ENCODE peak calls at places on chromosomes 6 and 20, in six cellular contexts. One of them, this sample, is unnamed.

GRCh38 chr6:41524634-41525011 is 21.6 kb upstream of the FOXP4 start:
- DNase-seq in HepG2: peak
- DNase-seq in endothelial cell of umbilical vein: no peak
- DNase-seq in GM12878: no peak
- DNase-seq in A549: no peak
- DNase-seq in K562: no peak
- DNase-seq in this sample: no peak

GRCh38 chr20:38726849-38727601 is 2.7 kb downstream of the SLC32A1 start:
- DNase-seq in GM12878: no peak
- DNase-seq in K562: peak
- DNase-seq in endothelial cell of umbilical vein: peak
- DNase-seq in A549: no peak
- DNase-seq in HepG2: peak
- DNase-seq in this sample: peak

GRCh38 chr6:77015350-77015749 is 447.9 kb downstream of the HTR1B start:
- DNase-seq in A549: no peak
- DNase-seq in HepG2: no peak
- DNase-seq in endothelial cell of umbilical vein: peak
- DNase-seq in K562: no peak
- DNase-seq in GM12878: no peak
- DNase-seq in this sample: no peak

GRCh38 chr6:136225496-136225895 is 24.6 kb downstream of the MTFR2 start:
- DNase-seq in A549: peak
- DNase-seq in K562: peak
- DNase-seq in endothelial cell of umbilical vein: no peak
- DNase-seq in HepG2: no peak
- DNase-seq in GM12878: no peak
- DNase-seq in this sample: peak

GRCh38 chr6:72246926-72247325 is 360.6 kb downstream of the RIMS1 start:
- DNase-seq in K562: peak
- DNase-seq in A549: peak
- DNase-seq in endothelial cell of umbilical vein: no peak
- DNase-seq in HepG2: peak
- DNase-seq in GM12878: no peak
- DNase-seq in this sample: peak

GRCh38 chr6:129842137-129842536 is 19.0 kb downstream of the TMEM244 start:
- DNase-seq in endothelial cell of umbilical vein: no peak
- DNase-seq in A549: no peak
- DNase-seq in K562: no peak
- DNase-seq in HepG2: no peak
- DNase-seq in GM12878: no peak
- DNase-seq in this sample: no peak

GRCh38 chr6:151060742-151061100 is 179.0 kb upstream of the AKAP12 start:
- DNase-seq in A549: no peak
- DNase-seq in K562: no peak
- DNase-seq in HepG2: no peak
- DNase-seq in endothelial cell of umbilical vein: no peak
- DNase-seq in GM12878: no peak
- DNase-seq in this sample: no peak

GRCh38 chr6:125421853-125422252 is 120.1 kb upstream of the HDDC2 start:
- DNase-seq in A549: peak
- DNase-seq in endothelial cell of umbilical vein: peak
- DNase-seq in K562: peak
- DNase-seq in HepG2: no peak
- DNase-seq in GM12878: no peak
- DNase-seq in this sample: no peak

GRCh38 chr6:127022297-127022696 is 96.2 kb upstream of the RSPO3 start:
- DNase-seq in A549: no peak
- DNase-seq in K562: no peak
- DNase-seq in GM12878: no peak
- DNase-seq in endothelial cell of umbilical vein: no peak
- DNase-seq in HepG2: peak
- DNase-seq in this sample: no peak

GRCh38 chr6:126176266-126176665 is 163.6 kb upstream of the CENPW start:
- DNase-seq in HepG2: peak
- DNase-seq in GM12878: no peak
- DNase-seq in K562: peak
- DNase-seq in A549: peak
- DNase-seq in endothelial cell of umbilical vein: peak
- DNase-seq in this sample: peak

GRCh38 chr20:23007886-23008285 is 27.2 kb upstream of the SSTR4 start:
- DNase-seq in HepG2: no peak
- DNase-seq in A549: no peak
- DNase-seq in endothelial cell of umbilical vein: no peak
- DNase-seq in GM12878: no peak
- DNase-seq in K562: no peak
- DNase-seq in this sample: no peak

GRCh38 chr20:56439784-56440291 is 27.8 kb downstream of the CASS4 start:
- DNase-seq in K562: no peak
- DNase-seq in A549: no peak
- DNase-seq in GM12878: no peak
- DNase-seq in endothelial cell of umbilical vein: peak
- DNase-seq in HepG2: no peak
- DNase-seq in this sample: peak

GRCh38 chr6:107246249-107246971 is 131.1 kb upstream of the BEND3 start:
- DNase-seq in K562: no peak
- DNase-seq in GM12878: no peak
- DNase-seq in HepG2: no peak
- DNase-seq in A549: no peak
- DNase-seq in endothelial cell of umbilical vein: no peak
- DNase-seq in this sample: no peak

DNA sequence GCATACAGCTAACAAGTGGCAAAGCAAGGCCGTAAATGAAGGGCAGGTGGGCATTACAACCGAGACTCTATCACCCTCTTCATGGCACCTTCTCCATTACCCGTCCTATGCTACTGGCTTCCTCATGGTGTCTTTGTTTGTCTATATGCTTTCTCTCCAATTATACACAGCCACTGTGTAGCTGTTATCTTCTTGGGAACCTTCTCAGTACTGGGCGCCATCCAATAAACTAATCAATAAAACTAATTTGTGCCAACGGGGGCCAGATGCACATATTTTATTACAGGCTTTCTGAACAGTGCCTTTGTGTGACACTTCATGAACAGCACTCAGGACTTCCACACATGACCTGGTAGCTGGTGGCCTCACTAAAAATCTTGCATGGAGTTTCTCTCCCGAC is 149.8 kb upstream of the PCSK2 start:
- DNase-seq in A549: no peak
- DNase-seq in GM12878: no peak
- DNase-seq in endothelial cell of umbilical vein: no peak
- DNase-seq in K562: no peak
- DNase-seq in HepG2: no peak
- DNase-seq in this sample: no peak
- TF ChIP-seq POLR2A in A549: no peak
- TF ChIP-seq POLR2A in GM12878: no peak
- TF ChIP-seq POLR2A in endothelial cell of umbilical vein: no peak
- TF ChIP-seq POLR2A in K562: no peak
- TF ChIP-seq POLR2A in HepG2: no peak
- TF ChIP-seq POLR2A in this sample: no peak

GRCh38 chr6:84346372-84346771 is 118.9 kb upstream of the CEP162 start:
- DNase-seq in K562: no peak
- DNase-seq in A549: no peak
- DNase-seq in HepG2: no peak
- DNase-seq in endothelial cell of umbilical vein: peak
- DNase-seq in GM12878: no peak
- DNase-seq in this sample: no peak
- TF ChIP-seq CTCF in K562: no peak
- TF ChIP-seq CTCF in A549: no peak
- TF ChIP-seq CTCF in HepG2: no peak
- TF ChIP-seq CTCF in endothelial cell of umbilical vein: no peak
- TF ChIP-seq CTCF in GM12878: no peak
- TF ChIP-seq CTCF in this sample: no peak

GRCh38 chr6:90578894-90579549 is 7.8 kb downstream of the MAP3K7 start:
- DNase-seq in HepG2: no peak
- DNase-seq in endothelial cell of umbilical vein: no peak
- DNase-seq in K562: no peak
- DNase-seq in GM12878: no peak
- DNase-seq in A549: no peak
- DNase-seq in this sample: no peak
- TF ChIP-seq MYC in HepG2: no peak
- TF ChIP-seq MYC in endothelial cell of umbilical vein: no peak
- TF ChIP-seq MYC in K562: no peak
- TF ChIP-seq MYC in GM12878: no peak
- TF ChIP-seq MYC in A549: no peak
- TF ChIP-seq MYC in this sample: no peak

GRCh38 chr6:157323114-157323923 is at the start of gene TMEM242:
- DNase-seq in A549: peak
- DNase-seq in endothelial cell of umbilical vein: peak
- DNase-seq in K562: peak
- DNase-seq in HepG2: peak
- DNase-seq in GM12878: peak
- DNase-seq in this sample: peak
- TF ChIP-seq POLR2A in A549: peak
- TF ChIP-seq POLR2A in endothelial cell of umbilical vein: peak
- TF ChIP-seq POLR2A in K562: peak
- TF ChIP-seq POLR2A in HepG2: peak
- TF ChIP-seq POLR2A in GM12878: peak
- TF ChIP-seq POLR2A in this sample: peak